ENCODE peak calls at places on chromosomes 16 and 17, in four cellular contexts. L is GM12878, K is H1, I is HepG2. S is an unnamed sample.

GRCh38 chr16:22402191-22402590 is 27.8 kb upstream of the CDR2 start:
- DNase-seq in K (no peak), I (no peak), L (no peak), S (no peak)

GRCh38 chr16:48409839-48410610 is 24.8 kb upstream of the SIAH1 start:
- DNase-seq in K (no peak), I (peak), L (no peak), S (peak)

GRCh38 chr17:1294157-1294717 is 14.8 kb downstream of the TRARG1 start:
- DNase-seq in L (no peak), I (no peak), K (no peak), S (no peak)

GRCh38 chr17:35588196-35588920 is 1.2 kb downstream of the AP2B1 start:
- DNase-seq in K (no peak), I (no peak), L (no peak), S (no peak)

GRCh38 chr16:47611848-47612493 is 150.8 kb downstream of the PHKB start:
- DNase-seq in K (no peak), L (no peak), I (no peak), S (no peak)

GRCh38 chr17:69625449-69625848 is 211.0 kb downstream of the MAP2K6 start:
- DNase-seq in K (no peak), L (no peak), I (no peak), S (no peak)

GRCh38 chr17:36195474-36196098 is 972 bp downstream of the CCL3L1 start:
- DNase-seq in K (no peak), L (no peak), I (no peak), S (no peak)

GRCh38 chr16:56769674-56770073 is 39.7 kb downstream of the NUP93 start:
- DNase-seq in I (no peak), K (no peak), L (no peak), S (no peak)

GRCh38 chr16:4455081-4455480 is 19.3 kb downstream of the NMRAL1 start:
- DNase-seq in L (no peak), K (no peak), I (no peak), S (no peak)

GRCh38 chr16:24978370-24978914 is 36.7 kb downstream of the ARHGAP17 start:
- DNase-seq in K (no peak), I (no peak), L (peak), S (no peak)

GRCh38 chr17:56785396-56785795 is 48.3 kb downstream of the C17orf67 start:
- DNase-seq in L (no peak), I (no peak), K (no peak), S (no peak)

GRCh38 chr16:22189473-22190168 is 16.5 kb upstream of the EEF2K start:
- DNase-seq in K (no peak), L (no peak), I (no peak), S (no peak)

GRCh38 chr16:15055141-15056053 is 477 bp downstream of the NTAN1 start:
- DNase-seq in L (no peak), I (peak), K (peak), S (peak)

GRCh38 chr17:48995332-48995870 is 1.8 kb upstream of the IGF2BP1 start:
- DNase-seq in L (no peak), I (no peak), K (peak), S (peak)

GRCh38 chr17:17175917-17176316 is 30.2 kb downstream of the PLD6 start:
- DNase-seq in K (no peak), I (no peak), L (no peak), S (no peak)

GRCh38 chr17:41406205-41406604 is 8.8 kb upstream of the KRT31 start:
- DNase-seq in K (no peak), L (no peak), I (no peak), S (no peak)

GRCh38 chr16:69651217-69651616 is 75.1 kb downstream of the NQO1 start:
- DNase-seq in L (no peak), K (no peak), I (no peak), S (no peak)

GRCh38 chr16:54342001-54342776 is 55.6 kb upstream of the IRX3 start:
- DNase-seq in I (no peak), K (no peak), L (no peak), S (no peak)

GRCh38 chr16:79599256-79599836 is 1.2 kb downstream of the MAF start:
- DNase-seq in K (peak), I (no peak), L (no peak), S (no peak)

GRCh38 chr16:87465306-87465705 is 27.5 kb downstream of the ZCCHC14 start:
- DNase-seq in L (no peak), K (no peak), I (peak), S (peak)

GRCh38 chr17:13609953-13610352 is 8.2 kb upstream of the HS3ST3A1 start:
- DNase-seq in K (no peak), I (no peak), L (no peak), S (no peak)

GRCh38 chr17:79993390-79994221 is 42.1 kb downstream of the TBC1D16 start:
- DNase-seq in L (no peak), K (no peak), I (peak), S (no peak)

GRCh38 chr16:81738831-81739496 is 40.1 kb upstream of the PLCG2 start:
- DNase-seq in L (no peak), K (no peak), I (no peak), S (peak)

GRCh38 chr17:79019631-79020584 is 4.1 kb upstream of the C1QTNF1 start:
- DNase-seq in I (peak), K (no peak), L (no peak), S (peak)

GRCh38 chr16:85360323-85361277 is 248.3 kb upstream of the CIBAR2 start:
- DNase-seq in I (no peak), K (no peak), L (no peak), S (no peak)

GRCh38 chr16:70656712-70657263 is 10.4 kb downstream of the IL34 start:
- DNase-seq in I (peak), K (no peak), L (no peak), S (no peak)
- TF ChIP-seq EP300 in I (no peak), K (no peak), L (no peak), S (no peak)

GRCh38 chr17:44400226-44400847 is 10.9 kb upstream of the ITGA2B start:
- DNase-seq in L (no peak), I (peak), K (peak), S (peak)
- TF ChIP-seq CBX5 in L (no peak), I (no peak), K (no peak), S (no peak)

GRCh38 chr17:72408641-72409040 is 287.8 kb downstream of the SOX9 start:
- DNase-seq in L (no peak), I (no peak), K (no peak), S (no peak)

GRCh38 chr17:72406501-72406900 is 285.7 kb downstream of the SOX9 start:
- DNase-seq in I (no peak), L (no peak), K (no peak), S (no peak)

GRCh38 chr17:72405662-72406230 is 284.9 kb downstream of the SOX9 start:
- DNase-seq in L (no peak), K (no peak), I (no peak), S (no peak)

GRCh38 chr17:72408122-72408382 is 287.2 kb downstream of the SOX9 start:
- DNase-seq in K (no peak), I (no peak), L (no peak), S (no peak)

GRCh38 chr17:72407336-72408121 is 286.7 kb downstream of the SOX9 start:
- DNase-seq in K (no peak), I (no peak), L (no peak), S (no peak)
- TF ChIP-seq EP300 in K (peak), I (no peak), L (peak), S (no peak)

DNA sequence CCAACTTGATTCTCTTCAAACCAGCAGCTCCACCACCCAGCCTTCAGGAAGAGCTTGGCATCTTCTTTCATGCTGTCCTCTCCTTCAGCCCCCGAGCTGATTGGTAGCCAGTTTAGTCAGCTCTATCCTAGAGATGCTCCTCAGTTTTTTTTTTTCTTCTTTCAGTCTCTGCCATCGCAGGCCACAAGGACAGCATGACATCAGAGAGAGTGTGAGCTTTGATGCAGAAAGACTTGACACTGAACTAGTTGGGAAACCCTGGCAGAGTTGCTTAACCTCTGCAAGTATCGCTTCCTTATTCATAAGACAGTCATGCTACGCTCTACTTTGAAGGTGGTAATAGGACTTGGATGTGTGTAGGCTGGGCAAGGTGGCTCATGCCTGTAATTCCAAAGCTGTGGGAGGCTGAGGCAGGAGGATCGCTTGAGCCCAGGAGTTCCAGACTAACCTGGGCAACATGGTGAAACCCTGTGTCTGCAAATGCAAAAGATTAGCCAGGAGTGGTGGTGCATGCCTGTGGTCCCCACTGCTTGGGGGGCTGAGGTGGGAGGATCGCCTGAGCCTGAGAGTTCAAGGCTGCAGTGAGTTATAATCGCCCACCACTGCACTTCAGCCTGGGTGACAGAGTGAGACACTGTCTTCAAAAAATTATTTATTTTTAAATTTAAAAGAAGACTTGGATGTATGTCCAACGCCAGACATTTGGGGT is 2.6 kb downstream of the CD300LB start:
- DNase-seq in L (peak), K (no peak), I (no peak), S (no peak)
- TF ChIP-seq CBX5 in L (no peak), K (no peak), I (no peak), S (no peak)

DNA sequence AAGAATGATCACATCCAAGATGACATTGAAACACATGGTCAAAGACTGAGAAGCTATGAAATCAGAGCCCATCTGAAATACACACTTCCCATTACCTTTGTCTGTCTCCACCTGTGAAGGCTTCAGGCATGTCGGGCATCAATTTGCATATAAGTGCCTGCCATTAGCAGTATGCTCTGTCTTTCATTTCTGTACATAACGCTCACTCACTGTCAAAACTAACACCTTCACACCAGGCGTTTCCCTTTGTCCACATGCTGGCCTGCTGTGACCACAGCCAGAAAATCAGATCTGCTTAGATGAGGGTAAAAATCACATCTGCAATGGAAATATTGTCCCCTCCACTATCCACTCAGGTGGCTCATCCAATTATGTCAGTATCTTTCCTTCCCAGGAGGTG is 524.8 kb downstream of the TOX3 start:
- DNase-seq in L (no peak), K (no peak), I (no peak), S (no peak)
- TF ChIP-seq EP300 in L (no peak), K (no peak), I (no peak), S (no peak)

GRCh38 chr17:50210249-50211225 is 9.1 kb upstream of the COL1A1 start:
- DNase-seq in K (peak), I (peak), L (no peak), S (peak)

GRCh38 chr17:50211249-50212120 is 10.1 kb upstream of the COL1A1 start:
- DNase-seq in I (no peak), L (no peak), K (peak), S (no peak)

GRCh38 chr17:50209472-50210248 is 8.2 kb upstream of the COL1A1 start:
- DNase-seq in K (peak), L (no peak), I (no peak), S (peak)

GRCh38 chr17:50213026-50214015 is 11.9 kb upstream of the COL1A1 start:
- DNase-seq in K (no peak), I (peak), L (peak), S (peak)

GRCh38 chr17:50212121-50212843 is 10.9 kb upstream of the COL1A1 start:
- DNase-seq in I (no peak), L (no peak), K (peak), S (peak)
- TF ChIP-seq CBX5 in I (no peak), L (no peak), K (no peak), S (no peak)

S was measured in K562.